ENCODE peak calls at places on chromosome 15, in nine cellular contexts. W is lower lobe of right lung, S is GM12864, O is mesenteric fat pad, A is GM04503, Y is EL, R is T1000, V is HEK293T, T is C1 segment of cervical spinal cord. F is an unnamed sample.

GRCh38 chr15:88881781-88882180 is 13.6 kb downstream of the HAPLN3 start:
- DNase-seq in W (no peak), S (no peak), O (no peak), A (no peak), Y (no peak), R (no peak), V (no peak), T (no peak), F (no peak)

GRCh38 chr15:23647421-23648375 is at the start of gene MAGEL2:
- DNase-seq in W (peak), S (no peak), O (no peak), A (no peak), Y (no peak), R (no peak), V (no peak), T (no peak), F (peak)

GRCh38 chr15:67063689-67064606 is 1.5 kb upstream of the SMAD3 start:
- DNase-seq in W (peak), S (no peak), O (no peak), A (no peak), Y (no peak), R (no peak), V (peak), T (no peak), F (no peak)

GRCh38 chr15:39361497-39361896 is 219.4 kb upstream of the THBS1 start:
- DNase-seq in W (no peak), S (no peak), O (no peak), A (no peak), Y (no peak), R (no peak), V (no peak), T (no peak), F (no peak)

GRCh38 chr15:30990451-30991300 is 752 bp downstream of the MTMR10 start:
- DNase-seq in W (no peak), S (no peak), O (no peak), A (no peak), Y (peak), R (peak), V (no peak), T (no peak), F (no peak)

GRCh38 chr15:89186798-89187197 is 34.6 kb downstream of the RLBP1 start:
- DNase-seq in W (no peak), S (no peak), O (peak), A (no peak), Y (no peak), R (no peak), V (no peak), T (no peak), F (no peak)

GRCh38 chr15:52010633-52011595 is 8.1 kb upstream of the MAPK6 start:
- DNase-seq in W (no peak), S (no peak), O (no peak), A (no peak), Y (peak), R (peak), V (no peak), T (no peak), F (no peak)

GRCh38 chr15:74384566-74385441 is 17.4 kb upstream of the CYP11A1 start:
- DNase-seq in W (peak), S (peak), O (no peak), A (no peak), Y (peak), R (no peak), V (no peak), T (no peak), F (no peak)

GRCh38 chr15:33126559-33127290 is 67.8 kb downstream of the FMN1 start:
- DNase-seq in W (peak), S (no peak), O (no peak), A (peak), Y (peak), R (peak), V (peak), T (no peak), F (peak)

GRCh38 chr15:29698030-29698701 is 124.1 kb downstream of the TJP1 start:
- DNase-seq in W (no peak), S (no peak), O (no peak), A (no peak), Y (peak), R (peak), V (no peak), T (no peak), F (no peak)

GRCh38 chr15:70714575-70714974 is 48.8 kb downstream of the UACA start:
- DNase-seq in W (no peak), S (no peak), O (no peak), A (no peak), Y (no peak), R (no peak), V (no peak), T (no peak), F (no peak)

GRCh38 chr15:56765252-56765651 is 31.9 kb upstream of the ZNF280D start:
- DNase-seq in W (no peak), S (no peak), O (no peak), A (peak), Y (peak), R (no peak), V (no peak), T (no peak), F (no peak)

GRCh38 chr15:94844533-94845390 is 613.4 kb downstream of the MCTP2 start:
- DNase-seq in W (peak), S (no peak), O (no peak), A (no peak), Y (no peak), R (no peak), V (peak), T (no peak), F (no peak)

GRCh38 chr15:69451951-69452701 is 492 bp upstream of the RPLP1 start:
- DNase-seq in W (peak), S (no peak), O (no peak), A (no peak), Y (no peak), R (no peak), V (peak), T (no peak), F (peak)

GRCh38 chr15:34109775-34110663 is 8.1 kb downstream of the PGBD4 start:
- DNase-seq in W (no peak), S (no peak), O (no peak), A (no peak), Y (peak), R (no peak), V (peak), T (no peak), F (no peak)